ENCODE peak calls at places on chromosomes 7 and 10, in seven cellular contexts. One of them, this sample, is unnamed.

GRCh38 chr7:67137464-67137863 is 140.8 kb downstream of the TYW1 start:
- DNase-seq in lung: no peak
- DNase-seq in GM12865: no peak
- DNase-seq in astrocyte of the spinal cord: no peak
- DNase-seq in lower lobe of right lung: no peak
- DNase-seq in endothelial cell: no peak
- DNase-seq in Calu3: no peak
- DNase-seq in this sample: no peak

GRCh38 chr7:2046581-2047271 is 186.0 kb downstream of the MAD1L1 start:
- DNase-seq in lung: no peak
- DNase-seq in GM12865: no peak
- DNase-seq in astrocyte of the spinal cord: no peak
- DNase-seq in lower lobe of right lung: peak; percentile 29
- DNase-seq in endothelial cell: no peak
- DNase-seq in Calu3: no peak
- DNase-seq in this sample: peak; percentile 92

GRCh38 chr10:129332476-129332875 is 134.6 kb upstream of the MGMT start:
- DNase-seq in lung: no peak
- DNase-seq in GM12865: peak; percentile 3
- DNase-seq in astrocyte of the spinal cord: no peak
- DNase-seq in lower lobe of right lung: no peak
- DNase-seq in endothelial cell: peak; percentile 55
- DNase-seq in Calu3: no peak
- DNase-seq in this sample: no peak

GRCh38 chr10:102419561-102420442 is 834 bp upstream of the FBXL15 start:
- DNase-seq in lung: no peak
- DNase-seq in GM12865: peak; percentile 47
- DNase-seq in astrocyte of the spinal cord: no peak
- DNase-seq in lower lobe of right lung: no peak
- DNase-seq in endothelial cell: peak; percentile 77
- DNase-seq in Calu3: peak; percentile 47
- DNase-seq in this sample: no peak

GRCh38 chr10:93897070-93897797 is 3.5 kb downstream of the SLC35G1 start:
- DNase-seq in lung: no peak
- DNase-seq in GM12865: peak; percentile 14
- DNase-seq in astrocyte of the spinal cord: no peak
- DNase-seq in lower lobe of right lung: no peak
- DNase-seq in endothelial cell: no peak
- DNase-seq in Calu3: no peak
- DNase-seq in this sample: no peak

GRCh38 chr10:74262856-74263255 is 111.8 kb downstream of the ADK start:
- DNase-seq in lung: no peak
- DNase-seq in GM12865: no peak
- DNase-seq in astrocyte of the spinal cord: no peak
- DNase-seq in lower lobe of right lung: no peak
- DNase-seq in endothelial cell: no peak
- DNase-seq in Calu3: no peak
- DNase-seq in this sample: no peak

GRCh38 chr10:30391266-30391665 is 42.2 kb upstream of the MTPAP start:
- DNase-seq in lung: no peak
- DNase-seq in GM12865: no peak
- DNase-seq in astrocyte of the spinal cord: no peak
- DNase-seq in lower lobe of right lung: no peak
- DNase-seq in endothelial cell: no peak
- DNase-seq in Calu3: no peak
- DNase-seq in this sample: no peak

GRCh38 chr7:4684826-4685225 is 2.7 kb downstream of the FOXK1 start:
- DNase-seq in lung: no peak
- DNase-seq in GM12865: no peak
- DNase-seq in astrocyte of the spinal cord: no peak
- DNase-seq in lower lobe of right lung: no peak
- DNase-seq in endothelial cell: no peak
- DNase-seq in Calu3: no peak
- DNase-seq in this sample: no peak

GRCh38 chr10:19048901-19049300 is 300 bp downstream of the MALRD1 start:
- DNase-seq in lung: no peak
- DNase-seq in GM12865: no peak
- DNase-seq in astrocyte of the spinal cord: no peak
- DNase-seq in lower lobe of right lung: no peak
- DNase-seq in endothelial cell: no peak
- DNase-seq in Calu3: no peak
- DNase-seq in this sample: no peak

GRCh38 chr7:88216276-88216675 is 3.6 kb downstream of the SRI start:
- DNase-seq in lung: no peak
- DNase-seq in GM12865: no peak
- DNase-seq in astrocyte of the spinal cord: no peak
- DNase-seq in lower lobe of right lung: no peak
- DNase-seq in endothelial cell: no peak
- DNase-seq in Calu3: no peak
- DNase-seq in this sample: no peak

GRCh38 chr7:2120251-2120660 is 112.5 kb downstream of the MAD1L1 start:
- DNase-seq in lung: no peak
- DNase-seq in GM12865: no peak
- DNase-seq in astrocyte of the spinal cord: no peak
- DNase-seq in lower lobe of right lung: no peak
- DNase-seq in endothelial cell: no peak
- DNase-seq in Calu3: no peak
- DNase-seq in this sample: no peak

DNA sequence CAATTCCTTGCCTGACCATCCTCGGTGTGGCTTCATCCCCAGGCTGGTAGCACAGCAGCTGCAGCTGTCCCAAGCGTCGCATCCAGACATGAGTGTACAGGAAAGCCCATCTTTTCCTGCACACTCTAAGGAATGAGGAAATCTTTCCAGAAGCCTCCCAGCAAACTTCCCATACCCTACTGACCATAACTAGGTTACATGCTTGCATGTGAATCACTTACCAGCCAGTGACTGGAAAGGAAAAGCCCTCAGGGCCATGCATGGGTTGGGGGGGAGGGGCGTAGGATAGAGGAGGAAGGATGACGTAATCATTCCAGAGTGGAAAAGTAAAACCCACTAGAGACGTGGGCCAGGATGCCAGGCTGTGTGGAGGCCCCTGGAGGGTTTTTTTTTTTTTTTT is 18.9 kb upstream of the ZNF212 start:
- DNase-seq in lung: no peak
- DNase-seq in GM12865: no peak
- DNase-seq in astrocyte of the spinal cord: no peak
- DNase-seq in lower lobe of right lung: no peak
- DNase-seq in endothelial cell: no peak
- DNase-seq in Calu3: no peak
- DNase-seq in this sample: no peak
- TF ChIP-seq CTCF in lung: no peak
- TF ChIP-seq CTCF in GM12865: no peak
- TF ChIP-seq CTCF in astrocyte of the spinal cord: no peak
- TF ChIP-seq CTCF in lower lobe of right lung: no peak
- TF ChIP-seq CTCF in endothelial cell: no peak
- TF ChIP-seq CTCF in Calu3: no peak
- TF ChIP-seq CTCF in this sample: no peak

DNA sequence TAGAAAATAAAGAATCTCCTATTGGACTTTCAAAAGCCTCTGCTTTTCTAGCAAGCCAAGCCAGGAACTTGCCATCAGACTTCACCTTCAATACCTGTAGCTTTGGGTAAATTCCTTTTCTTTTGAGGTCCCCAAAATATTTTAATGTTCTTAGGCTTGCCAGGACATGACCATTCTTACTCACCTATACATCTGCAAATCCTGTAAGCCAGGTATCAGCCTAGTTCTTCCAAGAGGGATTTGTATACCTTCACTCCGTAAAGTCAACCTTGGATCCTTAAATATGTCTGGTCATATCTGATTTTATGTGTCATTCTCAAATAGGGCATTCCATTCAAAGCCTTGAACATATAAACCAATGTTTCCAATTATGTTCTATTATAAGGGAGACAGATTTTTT is 210.6 kb upstream of the CELF2 start:
- DNase-seq in lung: no peak
- DNase-seq in GM12865: no peak
- DNase-seq in astrocyte of the spinal cord: no peak
- DNase-seq in lower lobe of right lung: no peak
- DNase-seq in endothelial cell: no peak
- DNase-seq in Calu3: no peak
- DNase-seq in this sample: no peak
- TF ChIP-seq CTCF in lung: no peak
- TF ChIP-seq CTCF in GM12865: no peak
- TF ChIP-seq CTCF in astrocyte of the spinal cord: no peak
- TF ChIP-seq CTCF in lower lobe of right lung: no peak
- TF ChIP-seq CTCF in endothelial cell: no peak
- TF ChIP-seq CTCF in Calu3: no peak
- TF ChIP-seq CTCF in this sample: no peak

GRCh38 chr10:97708976-97709745 is 4.4 kb upstream of the MARVELD1 start:
- DNase-seq in lung: peak; percentile 66
- DNase-seq in GM12865: peak; percentile 50
- DNase-seq in astrocyte of the spinal cord: peak; percentile 80
- DNase-seq in lower lobe of right lung: peak; percentile 62
- DNase-seq in endothelial cell: peak; percentile 61
- DNase-seq in Calu3: peak; percentile 56
- DNase-seq in this sample: no peak
- TF ChIP-seq CTCF in lung: peak; percentile 58
- TF ChIP-seq CTCF in GM12865: peak; percentile 60
- TF ChIP-seq CTCF in astrocyte of the spinal cord: peak; percentile 80
- TF ChIP-seq CTCF in lower lobe of right lung: peak; percentile 75
- TF ChIP-seq CTCF in endothelial cell: peak; percentile 45
- TF ChIP-seq CTCF in Calu3: peak; percentile 49
- TF ChIP-seq CTCF in this sample: peak; percentile 64

GRCh38 chr10:27099916-27100799 is at the start of gene ANKRD26:
- DNase-seq in lung: peak; percentile 97
- DNase-seq in GM12865: peak; percentile 98
- DNase-seq in astrocyte of the spinal cord: peak; percentile 97
- DNase-seq in lower lobe of right lung: peak; percentile 99
- DNase-seq in endothelial cell: peak; percentile 98
- DNase-seq in Calu3: peak; percentile 95
- DNase-seq in this sample: peak; percentile 72
- TF ChIP-seq CTCF in lung: no peak
- TF ChIP-seq CTCF in GM12865: no peak
- TF ChIP-seq CTCF in astrocyte of the spinal cord: peak; percentile 1
- TF ChIP-seq CTCF in lower lobe of right lung: no peak
- TF ChIP-seq CTCF in endothelial cell: no peak
- TF ChIP-seq CTCF in Calu3: no peak
- TF ChIP-seq CTCF in this sample: no peak

GRCh38 chr7:159118623-159119022 is 26.0 kb downstream of the VIPR2 start:
- DNase-seq in lung: no peak
- DNase-seq in GM12865: no peak
- DNase-seq in astrocyte of the spinal cord: no peak
- DNase-seq in lower lobe of right lung: no peak
- DNase-seq in endothelial cell: no peak
- DNase-seq in Calu3: no peak
- DNase-seq in this sample: no peak

GRCh38 chr7:159119026-159119741 is 25.5 kb downstream of the VIPR2 start:
- DNase-seq in lung: no peak
- DNase-seq in GM12865: no peak
- DNase-seq in astrocyte of the spinal cord: no peak
- DNase-seq in lower lobe of right lung: no peak
- DNase-seq in endothelial cell: no peak
- DNase-seq in Calu3: no peak
- DNase-seq in this sample: no peak

GRCh38 chr7:159117366-159118219 is 27.1 kb downstream of the VIPR2 start:
- DNase-seq in lung: no peak
- DNase-seq in GM12865: no peak
- DNase-seq in astrocyte of the spinal cord: no peak
- DNase-seq in lower lobe of right lung: no peak
- DNase-seq in endothelial cell: no peak
- DNase-seq in Calu3: no peak
- DNase-seq in this sample: no peak

GRCh38 chr7:159116581-159117339 is 27.9 kb downstream of the VIPR2 start:
- DNase-seq in lung: no peak
- DNase-seq in GM12865: no peak
- DNase-seq in astrocyte of the spinal cord: no peak
- DNase-seq in lower lobe of right lung: no peak
- DNase-seq in endothelial cell: no peak
- DNase-seq in Calu3: no peak
- DNase-seq in this sample: no peak

GRCh38 chr7:159118220-159118595 is 26.5 kb downstream of the VIPR2 start:
- DNase-seq in lung: no peak
- DNase-seq in GM12865: no peak
- DNase-seq in astrocyte of the spinal cord: no peak
- DNase-seq in lower lobe of right lung: no peak
- DNase-seq in endothelial cell: no peak
- DNase-seq in Calu3: no peak
- DNase-seq in this sample: no peak
- TF ChIP-seq CTCF in lung: no peak
- TF ChIP-seq CTCF in GM12865: no peak
- TF ChIP-seq CTCF in astrocyte of the spinal cord: no peak
- TF ChIP-seq CTCF in lower lobe of right lung: no peak
- TF ChIP-seq CTCF in endothelial cell: no peak
- TF ChIP-seq CTCF in Calu3: no peak
- TF ChIP-seq CTCF in this sample: no peak

DNA sequence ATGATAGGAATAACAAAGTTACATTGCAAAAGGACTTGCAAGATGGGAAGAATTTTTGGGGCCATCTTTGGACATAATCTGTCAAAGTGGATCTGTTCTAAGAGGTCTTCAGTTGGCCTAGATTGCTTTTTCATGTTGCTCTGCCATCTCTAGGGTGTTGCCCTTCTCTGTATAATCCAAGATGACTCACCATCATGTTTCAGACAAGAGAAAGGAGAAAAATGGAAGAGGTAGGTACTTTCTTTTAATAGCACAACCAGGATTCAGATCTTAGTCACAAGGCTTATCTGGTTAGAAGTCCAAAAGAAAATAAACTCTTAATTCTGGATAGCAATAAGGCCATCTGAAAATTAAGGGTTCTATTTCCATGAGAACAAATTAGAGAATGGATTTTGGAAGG is 38.7 kb upstream of the FOXP2 start:
- DNase-seq in lung: no peak
- DNase-seq in GM12865: no peak
- DNase-seq in astrocyte of the spinal cord: no peak
- DNase-seq in lower lobe of right lung: no peak
- DNase-seq in endothelial cell: no peak
- DNase-seq in Calu3: no peak
- DNase-seq in this sample: no peak
- TF ChIP-seq CTCF in lung: no peak
- TF ChIP-seq CTCF in GM12865: no peak
- TF ChIP-seq CTCF in astrocyte of the spinal cord: no peak
- TF ChIP-seq CTCF in lower lobe of right lung: no peak
- TF ChIP-seq CTCF in endothelial cell: no peak
- TF ChIP-seq CTCF in Calu3: no peak
- TF ChIP-seq CTCF in this sample: no peak

This sample was measured in D721Med.